ENCODE peak calls at places on chromosomes 16 and 17, in four cellular contexts. One of them, this sample, is unnamed.

GRCh38 chr17:37177234-37177633 is 198.6 kb upstream of the C17orf78 start:
- DNase-seq in cardiac septum: no peak
- DNase-seq in mucosa of gallbladder: no peak
- DNase-seq in NCI-H1436: peak; percentile 85
- DNase-seq in this sample: no peak

GRCh38 chr16:7745321-7745720 is 412.7 kb downstream of the RBFOX1 start:
- DNase-seq in cardiac septum: no peak
- DNase-seq in mucosa of gallbladder: no peak
- DNase-seq in NCI-H1436: no peak
- DNase-seq in this sample: no peak

GRCh38 chr17:38590988-38591758 is 14.6 kb downstream of the SRCIN1 start:
- DNase-seq in cardiac septum: no peak
- DNase-seq in mucosa of gallbladder: no peak
- DNase-seq in NCI-H1436: peak; percentile 32
- DNase-seq in this sample: peak; percentile 34

GRCh38 chr17:20084621-20085282 is 75.6 kb downstream of the SPECC1 start:
- DNase-seq in cardiac septum: no peak
- DNase-seq in mucosa of gallbladder: no peak
- DNase-seq in NCI-H1436: no peak
- DNase-seq in this sample: no peak

GRCh38 chr17:40317345-40317873 is 8.4 kb downstream of the RARA start:
- DNase-seq in cardiac septum: peak; percentile 76
- DNase-seq in mucosa of gallbladder: no peak
- DNase-seq in NCI-H1436: peak; percentile 41
- DNase-seq in this sample: no peak

GRCh38 chr16:75494696-75495601 is at the start of gene CHST6:
- DNase-seq in cardiac septum: no peak
- DNase-seq in mucosa of gallbladder: no peak
- DNase-seq in NCI-H1436: no peak
- DNase-seq in this sample: peak; percentile 25

GRCh38 chr16:15822957-15823356 is 33.9 kb downstream of the MYH11 start:
- DNase-seq in cardiac septum: peak; percentile 69
- DNase-seq in mucosa of gallbladder: peak; percentile 54
- DNase-seq in NCI-H1436: no peak
- DNase-seq in this sample: peak; percentile 88

GRCh38 chr16:64356267-64356666 is 765.6 kb downstream of the CDH11 start:
- DNase-seq in cardiac septum: no peak
- DNase-seq in mucosa of gallbladder: no peak
- DNase-seq in NCI-H1436: no peak
- DNase-seq in this sample: no peak

GRCh38 chr16:81214745-81215166 is 23.7 kb upstream of the BCO1 start:
- DNase-seq in cardiac septum: no peak
- DNase-seq in mucosa of gallbladder: no peak
- DNase-seq in NCI-H1436: no peak
- DNase-seq in this sample: peak; percentile 14

GRCh38 chr16:88383401-88384221 is 852 bp downstream of the ZNF469 start:
- DNase-seq in cardiac septum: peak; percentile 75
- DNase-seq in mucosa of gallbladder: peak; percentile 30
- DNase-seq in NCI-H1436: no peak
- DNase-seq in this sample: no peak

GRCh38 chr16:81883235-81883634 is 104.1 kb downstream of the PLCG2 start:
- DNase-seq in cardiac septum: no peak
- DNase-seq in mucosa of gallbladder: no peak
- DNase-seq in NCI-H1436: no peak
- DNase-seq in this sample: no peak

GRCh38 chr17:12909046-12909445 is 108.8 kb downstream of the ELAC2 start:
- DNase-seq in cardiac septum: no peak
- DNase-seq in mucosa of gallbladder: no peak
- DNase-seq in NCI-H1436: no peak
- DNase-seq in this sample: no peak

GRCh38 chr16:749010-749409 is 8.2 kb upstream of the CIAO3 start:
- DNase-seq in cardiac septum: no peak
- DNase-seq in mucosa of gallbladder: no peak
- DNase-seq in NCI-H1436: no peak
- DNase-seq in this sample: no peak

GRCh38 chr16:6066601-6067000 is 969.0 kb upstream of the EEF2KMT start:
- DNase-seq in cardiac septum: no peak
- DNase-seq in mucosa of gallbladder: no peak
- DNase-seq in NCI-H1436: no peak
- DNase-seq in this sample: no peak

GRCh38 chr16:26334218-26335111 is 642.7 kb downstream of the HS3ST4 start:
- DNase-seq in cardiac septum: no peak
- DNase-seq in mucosa of gallbladder: no peak
- DNase-seq in NCI-H1436: no peak
- DNase-seq in this sample: no peak

GRCh38 chr16:66135838-66136237 is 230.7 kb upstream of the CDH5 start:
- DNase-seq in cardiac septum: no peak
- DNase-seq in mucosa of gallbladder: no peak
- DNase-seq in NCI-H1436: no peak
- DNase-seq in this sample: no peak

GRCh38 chr16:15782573-15783365 is 74.1 kb downstream of the MYH11 start:
- DNase-seq in cardiac septum: no peak
- DNase-seq in mucosa of gallbladder: no peak
- DNase-seq in NCI-H1436: no peak
- DNase-seq in this sample: no peak